ENCODE peak calls at places on chromosome 7, in five cellular contexts. F is A549, I is HFFc6, X is EH, E is non-pigmented ciliary epithelial cell. Q is an unnamed sample.

GRCh38 chr7:151245360-151246160 is 2.9 kb downstream of the SMARCD3 start:
- DNase-seq in E (no peak), F (no peak), I (no peak), X (peak), Q (peak)

GRCh38 chr7:101066141-101066857 is 19.0 kb upstream of the TRIM56 start:
- DNase-seq in E (no peak), X (no peak), F (no peak), I (no peak), Q (no peak)

GRCh38 chr7:91082854-91083495 is 181.3 kb upstream of the FZD1 start:
- DNase-seq in X (peak), I (peak), F (peak), E (no peak), Q (peak)

GRCh38 chr7:152313879-152314604 is 121.8 kb downstream of the KMT2C start:
- DNase-seq in I (peak), E (peak), F (peak), X (peak), Q (peak)

GRCh38 chr7:120834726-120835125 is 23.2 kb downstream of the TSPAN12 start:
- DNase-seq in I (no peak), X (no peak), F (no peak), E (no peak), Q (no peak)

GRCh38 chr7:98984126-98984525 is 105.8 kb downstream of the TRRAP start:
- DNase-seq in I (no peak), E (no peak), X (no peak), F (no peak), Q (no peak)

GRCh38 chr7:94133460-94133859 is 129.3 kb upstream of the BET1 start:
- DNase-seq in I (no peak), E (no peak), F (no peak), X (peak), Q (no peak)

GRCh38 chr7:137953692-137954470 is 48.0 kb downstream of the CREB3L2 start:
- DNase-seq in X (peak), E (no peak), I (peak), F (peak), Q (peak)

GRCh38 chr7:104943502-104944343 is 70.3 kb upstream of the KMT2E start:
- DNase-seq in F (peak), E (no peak), I (no peak), X (no peak), Q (no peak)

GRCh38 chr7:40506158-40506557 is 371.4 kb downstream of the SUGCT start:
- DNase-seq in I (no peak), E (no peak), X (peak), F (no peak), Q (no peak)

Q was measured in EL.